ENCODE peak calls at places on chromosomes 4 and X, in four cellular contexts. One of them, this sample, is unnamed.

GRCh38 chr4:110041742-110042141 is 129.1 kb downstream of the EGF start:
- DNase-seq in iris pigment epithelial cell: no peak
- DNase-seq in ACHN: no peak
- DNase-seq in SK-MEL-5: no peak
- DNase-seq in this sample: no peak

GRCh38 chr4:142293536-142293935 is 552.6 kb downstream of the INPP4B start:
- DNase-seq in SK-MEL-5: no peak
- DNase-seq in ACHN: no peak
- DNase-seq in iris pigment epithelial cell: peak; percentile 4
- DNase-seq in this sample: no peak

GRCh38 chr4:150209140-150209829 is 131.0 kb downstream of the DCLK2 start:
- DNase-seq in iris pigment epithelial cell: peak; percentile 78
- DNase-seq in SK-MEL-5: peak; percentile 67
- DNase-seq in ACHN: peak; percentile 65
- DNase-seq in this sample: no peak

GRCh38 chr4:76634239-76634638 is 199.2 kb downstream of the SHROOM3 start:
- DNase-seq in ACHN: no peak
- DNase-seq in SK-MEL-5: no peak
- DNase-seq in iris pigment epithelial cell: peak; percentile 78
- DNase-seq in this sample: no peak

GRCh38 chr4:123832173-123833026 is 435.8 kb downstream of the SPRY1 start:
- DNase-seq in SK-MEL-5: peak; percentile 43
- DNase-seq in ACHN: peak; percentile 93
- DNase-seq in iris pigment epithelial cell: peak; percentile 100
- DNase-seq in this sample: no peak

GRCh38 chr4:31548823-31549222 is 828.7 kb downstream of the PCDH7 start:
- DNase-seq in SK-MEL-5: peak; percentile 53
- DNase-seq in iris pigment epithelial cell: peak; percentile 3
- DNase-seq in ACHN: peak; percentile 10
- DNase-seq in this sample: no peak

GRCh38 chrX:152917969-152918579 is 20.2 kb downstream of the ZNF185 start:
- DNase-seq in iris pigment epithelial cell: no peak
- DNase-seq in ACHN: no peak
- DNase-seq in SK-MEL-5: no peak
- DNase-seq in this sample: no peak

GRCh38 chr4:97589481-97590196 is 553.6 kb downstream of the STPG2 start:
- DNase-seq in SK-MEL-5: no peak
- DNase-seq in ACHN: no peak
- DNase-seq in iris pigment epithelial cell: no peak
- DNase-seq in this sample: no peak

GRCh38 chr4:41881931-41882621 is 53.2 kb upstream of the TMEM33 start:
- DNase-seq in ACHN: no peak
- DNase-seq in iris pigment epithelial cell: no peak
- DNase-seq in SK-MEL-5: no peak
- DNase-seq in this sample: no peak

GRCh38 chr4:171464499-171464898 is 348.7 kb upstream of the GALNTL6 start:
- DNase-seq in SK-MEL-5: no peak
- DNase-seq in iris pigment epithelial cell: no peak
- DNase-seq in ACHN: no peak
- DNase-seq in this sample: no peak

GRCh38 chrX:8288590-8288989 is 117.5 kb upstream of the VCX2 start:
- DNase-seq in ACHN: no peak
- DNase-seq in iris pigment epithelial cell: no peak
- DNase-seq in SK-MEL-5: no peak
- DNase-seq in this sample: no peak

GRCh38 chr4:184439856-184440592 is 34.3 kb downstream of the IRF2 start:
- DNase-seq in ACHN: no peak
- DNase-seq in iris pigment epithelial cell: no peak
- DNase-seq in SK-MEL-5: no peak
- DNase-seq in this sample: no peak

GRCh38 chrX:42151808-42152207 is 228.5 kb upstream of the CASK start:
- DNase-seq in SK-MEL-5: no peak
- DNase-seq in ACHN: no peak
- DNase-seq in iris pigment epithelial cell: no peak
- DNase-seq in this sample: no peak

GRCh38 chr4:179804440-179804839 is 2362.2 kb upstream of the AGA start:
- DNase-seq in SK-MEL-5: no peak
- DNase-seq in iris pigment epithelial cell: peak; percentile 30
- DNase-seq in ACHN: peak; percentile 9
- DNase-seq in this sample: no peak

GRCh38 chr4:38319456-38320348 is 344.3 kb upstream of the KLF3 start:
- DNase-seq in ACHN: peak; percentile 87
- DNase-seq in iris pigment epithelial cell: peak; percentile 90
- DNase-seq in SK-MEL-5: peak; percentile 91
- DNase-seq in this sample: peak; percentile 76

GRCh38 chrX:118570209-118570608 is 74.6 kb downstream of the DOCK11 start:
- DNase-seq in SK-MEL-5: no peak
- DNase-seq in ACHN: no peak
- DNase-seq in iris pigment epithelial cell: no peak
- DNase-seq in this sample: no peak

GRCh38 chrX:6226053-6226645 is 2.5 kb downstream of the NLGN4X start:
- DNase-seq in ACHN: no peak
- DNase-seq in iris pigment epithelial cell: no peak
- DNase-seq in SK-MEL-5: no peak
- DNase-seq in this sample: no peak

GRCh38 chr4:158824425-158825274 is 55.8 kb downstream of the FNIP2 start:
- DNase-seq in SK-MEL-5: no peak
- DNase-seq in iris pigment epithelial cell: peak; percentile 46
- DNase-seq in ACHN: no peak
- DNase-seq in this sample: no peak

GRCh38 chr4:152784490-152785195 is 4.9 kb downstream of the ARFIP1 start:
- DNase-seq in iris pigment epithelial cell: peak; percentile 62
- DNase-seq in SK-MEL-5: peak; percentile 72
- DNase-seq in ACHN: peak; percentile 48
- DNase-seq in this sample: no peak

GRCh38 chrX:30906726-30907125 is 17.7 kb upstream of the TAB3 start:
- DNase-seq in iris pigment epithelial cell: peak; percentile 40
- DNase-seq in SK-MEL-5: peak; percentile 27
- DNase-seq in ACHN: peak; percentile 11
- DNase-seq in this sample: no peak

GRCh38 chr4:26105372-26105771 is 191.4 kb downstream of the SMIM20 start:
- DNase-seq in ACHN: no peak
- DNase-seq in SK-MEL-5: no peak
- DNase-seq in iris pigment epithelial cell: peak; percentile 31
- DNase-seq in this sample: no peak

GRCh38 chr4:8025668-8026067 is 86.0 kb upstream of the AFAP1 start:
- DNase-seq in SK-MEL-5: no peak
- DNase-seq in iris pigment epithelial cell: no peak
- DNase-seq in ACHN: no peak
- DNase-seq in this sample: no peak

GRCh38 chr4:8637456-8637984 is 45.0 kb downstream of the CPZ start:
- DNase-seq in iris pigment epithelial cell: no peak
- DNase-seq in SK-MEL-5: no peak
- DNase-seq in ACHN: no peak
- DNase-seq in this sample: no peak

GRCh38 chr4:37383579-37384229 is 139.2 kb downstream of the NWD2 start:
- DNase-seq in ACHN: peak; percentile 35
- DNase-seq in SK-MEL-5: peak; percentile 72
- DNase-seq in iris pigment epithelial cell: peak; percentile 15
- DNase-seq in this sample: no peak

GRCh38 chrX:13164611-13165010 is 120.2 kb upstream of the FAM9C start:
- DNase-seq in ACHN: peak; percentile 17
- DNase-seq in iris pigment epithelial cell: no peak
- DNase-seq in SK-MEL-5: no peak
- DNase-seq in this sample: no peak

GRCh38 chrX:101595739-101596419 is 21.9 kb downstream of the ARMCX6 start:
- DNase-seq in iris pigment epithelial cell: peak; percentile 68
- DNase-seq in SK-MEL-5: peak; percentile 84
- DNase-seq in ACHN: peak; percentile 60
- DNase-seq in this sample: no peak

GRCh38 chr4:2484993-2485392 is 16.1 kb downstream of the RNF4 start:
- DNase-seq in ACHN: no peak
- DNase-seq in iris pigment epithelial cell: peak; percentile 51
- DNase-seq in SK-MEL-5: no peak
- DNase-seq in this sample: peak; percentile 63

GRCh38 chr4:158139086-158139485 is 33.7 kb downstream of the GASK1B start:
- DNase-seq in iris pigment epithelial cell: peak; percentile 15
- DNase-seq in ACHN: no peak
- DNase-seq in SK-MEL-5: no peak
- DNase-seq in this sample: no peak

GRCh38 chr4:993111-994029 is at the start of gene SLC26A1:
- DNase-seq in ACHN: peak; percentile 58
- DNase-seq in iris pigment epithelial cell: no peak
- DNase-seq in SK-MEL-5: no peak
- DNase-seq in this sample: no peak

GRCh38 chrX:10620121-10620699 is at the start of gene MID1:
- DNase-seq in ACHN: peak; percentile 65
- DNase-seq in iris pigment epithelial cell: peak; percentile 90
- DNase-seq in SK-MEL-5: peak; percentile 78
- DNase-seq in this sample: no peak

GRCh38 chr4:46389301-46389761 is 597 bp downstream of the GABRA2 start:
- DNase-seq in iris pigment epithelial cell: peak; percentile 8
- DNase-seq in ACHN: no peak
- DNase-seq in SK-MEL-5: no peak
- DNase-seq in this sample: no peak

This sample was measured in central memory CD8-positive, alpha-beta T cell.